ENCODE peak calls at places on chromosomes 4 and X, in ten cellular contexts. E is H54; W is GM04504; T is substantia nigra; R is NCI-H1930; C is activated T-helper 9 cell treated with anti-CD3 and anti-CD28 coated beads, Interleukin-2, amount 50 U/mL, for 16 hours; Y is T-helper 9 cell; O is NAMALWA; P is amniotic epithelial cell; F is CD14-positive monocyte. Q is an unnamed sample.

GRCh38 chr4:8388471-8388870 is 52.1 kb downstream of the ACOX3 start:
- DNase-seq in E (no peak), W (no peak), T (no peak), R (no peak), C (no peak), Y (no peak), O (no peak), P (no peak), F (no peak), Q (no peak)

GRCh38 chrX:117429511-117429910 is 687.1 kb downstream of the KLHL13 start:
- DNase-seq in E (no peak), W (no peak), T (no peak), R (no peak), C (no peak), Y (no peak), O (no peak), P (no peak), F (no peak), Q (no peak)

GRCh38 chr4:53490161-53490915 is 100.9 kb downstream of the LNX1 start:
- DNase-seq in E (no peak), W (no peak), T (no peak), R (no peak), C (no peak), Y (no peak), O (no peak), P (peak; percentile 83), F (no peak), Q (no peak)

GRCh38 chr4:24094726-24095125 is 204.9 kb upstream of the PPARGC1A start:
- DNase-seq in E (no peak), W (no peak), T (no peak), R (no peak), C (no peak), Y (no peak), O (no peak), P (no peak), F (no peak), Q (no peak)

GRCh38 chrX:16416588-16416987 is 233.4 kb upstream of the S100G start:
- DNase-seq in E (no peak), W (no peak), T (no peak), R (no peak), C (no peak), Y (no peak), O (peak; percentile 2), P (no peak), F (no peak), Q (no peak)

GRCh38 chrX:2521927-2522386 is 21.2 kb upstream of the DHRSX start:
- DNase-seq in E (no peak), W (no peak), T (no peak), R (no peak), C (no peak), Y (no peak), O (no peak), P (no peak), F (no peak), Q (peak; percentile 34)

GRCh38 chrX:13791559-13791958 is 25.3 kb downstream of the GPM6B start:
- DNase-seq in E (no peak), W (no peak), T (peak; percentile 51), R (no peak), C (no peak), Y (no peak), O (no peak), P (no peak), F (no peak), Q (no peak)

GRCh38 chr4:48112017-48112667 is 21.9 kb downstream of the TXK start:
- DNase-seq in E (no peak), W (no peak), T (no peak), R (no peak), C (no peak), Y (no peak), O (no peak), P (no peak), F (no peak), Q (no peak)

GRCh38 chr4:145437466-145437865 is 44.2 kb upstream of the SMAD1 start:
- DNase-seq in E (no peak), W (no peak), T (no peak), R (no peak), C (no peak), Y (no peak), O (no peak), P (no peak), F (no peak), Q (no peak)

GRCh38 chr4:185782523-185782922 is 29.5 kb downstream of the SORBS2 start:
- DNase-seq in E (no peak), W (no peak), T (no peak), R (no peak), C (no peak), Y (no peak), O (no peak), P (peak; percentile 57), F (no peak), Q (no peak)

GRCh38 chr4:99868126-99868596 is 26.1 kb downstream of the LAMTOR3 start:
- DNase-seq in E (no peak), W (peak; percentile 32), T (no peak), R (no peak), C (no peak), Y (no peak), O (no peak), P (peak; percentile 70), F (no peak), Q (no peak)

GRCh38 chr4:152690706-152691651 is 11.2 kb upstream of the TMEM154 start:
- DNase-seq in E (no peak), W (peak; percentile 13), T (no peak), R (no peak), C (no peak), Y (no peak), O (no peak), P (peak; percentile 62), F (no peak), Q (no peak)

GRCh38 chr4:157514711-157515110 is 294.2 kb downstream of the GRIA2 start:
- DNase-seq in E (no peak), W (no peak), T (no peak), R (no peak), C (no peak), Y (no peak), O (peak; percentile 9), P (no peak), F (no peak), Q (no peak)

GRCh38 chr4:68062501-68062900 is 67.2 kb downstream of the TMPRSS11F start:
- DNase-seq in E (no peak), W (no peak), T (peak; percentile 20), R (no peak), C (no peak), Y (no peak), O (no peak), P (no peak), F (no peak), Q (no peak)

GRCh38 chrX:104641176-104641575 is 75.2 kb downstream of the IL1RAPL2 start:
- DNase-seq in E (no peak), W (no peak), T (no peak), R (no peak), C (no peak), Y (no peak), O (no peak), P (no peak), F (no peak), Q (no peak)

GRCh38 chr4:159171287-159171686 is 68.4 kb downstream of the RAPGEF2 start:
- DNase-seq in E (no peak), W (no peak), T (no peak), R (no peak), C (no peak), Y (no peak), O (peak; percentile 24), P (peak; percentile 17), F (no peak), Q (no peak)

GRCh38 chr4:158667651-158668198 is 4.0 kb downstream of the C4orf46 start:
- DNase-seq in E (no peak), W (no peak), T (no peak), R (no peak), C (no peak), Y (no peak), O (peak; percentile 62), P (peak; percentile 66), F (no peak), Q (no peak)

GRCh38 chr4:16573181-16573580 is 325.3 kb downstream of the LDB2 start:
- DNase-seq in E (no peak), W (no peak), T (no peak), R (no peak), C (no peak), Y (no peak), O (no peak), P (no peak), F (no peak), Q (no peak)

GRCh38 chr4:119755599-119755998 is 127.0 kb upstream of the PDE5A start:
- DNase-seq in E (no peak), W (no peak), T (no peak), R (no peak), C (no peak), Y (no peak), O (no peak), P (peak; percentile 29), F (no peak), Q (no peak)

GRCh38 chrX:151177141-151178027 is 1.0 kb downstream of the GPR50 start:
- DNase-seq in E (no peak), W (no peak), T (no peak), R (no peak), C (no peak), Y (no peak), O (no peak), P (no peak), F (no peak), Q (no peak)